ENCODE peak calls at places on chromosome 13, in seven cellular contexts. I is HCEC 1CT, V is HFF-Myc, S is NCI-H1436 treated with DMSO at 0.1 percent for 48 hours, J is nephron progenitor cell, A is C1 segment of cervical spinal cord, L is mucosa of gallbladder. N is an unnamed sample.

GRCh38 chr13:98672947-98673545 is 79.4 kb downstream of the SLC15A1 start:
- DNase-seq in I (peak), V (peak), S (peak), J (peak), A (peak), L (peak), N (peak)

GRCh38 chr13:61954092-61954491 is 538.4 kb upstream of the PCDH20 start:
- DNase-seq in I (no peak), V (no peak), S (no peak), J (no peak), A (no peak), L (no peak), N (no peak)

GRCh38 chr13:91533354-91533753 is 134.9 kb downstream of the GPC5 start:
- DNase-seq in I (no peak), V (no peak), S (no peak), J (no peak), A (no peak), L (no peak), N (no peak)

GRCh38 chr13:73261739-73262216 is 203.0 kb downstream of the KLF5 start:
- DNase-seq in I (no peak), V (no peak), S (no peak), J (no peak), A (no peak), L (no peak), N (no peak)

GRCh38 chr13:35889560-35889959 is 241.6 kb downstream of the DCLK1 start:
- DNase-seq in I (no peak), V (no peak), S (no peak), J (no peak), A (no peak), L (no peak), N (no peak)

GRCh38 chr13:114097893-114098688 is 34.3 kb downstream of the RASA3 start:
- DNase-seq in I (no peak), V (no peak), S (no peak), J (no peak), A (no peak), L (no peak), N (no peak)

GRCh38 chr13:45828253-45828968 is 23.1 kb downstream of the SIAH3 start:
- DNase-seq in I (no peak), V (no peak), S (no peak), J (no peak), A (no peak), L (no peak), N (no peak)

GRCh38 chr13:21949818-21950429 is 279.1 kb downstream of the FGF9 start:
- DNase-seq in I (no peak), V (no peak), S (no peak), J (peak), A (no peak), L (no peak), N (no peak)

N was measured in GM04503.